ENCODE peak calls at places on chromosomes 2 and 18, in five cellular contexts. Q is HepG2, W is ovary, X is K562, B is A549. H is an unnamed sample.

GRCh38 chr18:47877892-47878291 is 52.6 kb downstream of the SMAD2 start:
- DNase-seq in Q (no peak), W (no peak), X (no peak), B (no peak), H (no peak)

GRCh38 chr2:216149741-216150140 is 40.6 kb downstream of the XRCC5 start:
- DNase-seq in Q (no peak), W (no peak), X (no peak), B (no peak), H (no peak)

GRCh38 chr2:167140767-167141166 is 252.5 kb downstream of the XIRP2 start:
- DNase-seq in Q (peak), W (no peak), X (no peak), B (peak), H (peak)

GRCh38 chr2:210169871-210170441 is 1.3 kb downstream of the KANSL1L start:
- DNase-seq in Q (peak), W (no peak), X (no peak), B (peak), H (no peak)

GRCh38 chr2:239006886-239007285 is 159.0 kb downstream of the TWIST2 start:
- DNase-seq in Q (no peak), W (no peak), X (no peak), B (peak), H (peak)

GRCh38 chr2:154425999-154426398 is 272.5 kb upstream of the KCNJ3 start:
- DNase-seq in Q (no peak), W (no peak), X (no peak), B (no peak), H (no peak)

GRCh38 chr2:133521146-133521745 is 47.0 kb downstream of the NCKAP5 start:
- DNase-seq in Q (no peak), W (no peak), X (no peak), B (no peak), H (no peak)

GRCh38 chr2:235654115-235654514 is 160.3 kb downstream of the AGAP1 start:
- DNase-seq in Q (no peak), W (no peak), X (no peak), B (no peak), H (no peak)

GRCh38 chr2:235113854-235114253 is 162.0 kb downstream of the SH3BP4 start:
- DNase-seq in Q (no peak), W (no peak), X (no peak), B (no peak), H (no peak)

GRCh38 chr2:50765590-50765989 is 266.3 kb downstream of the NRXN1 start:
- DNase-seq in Q (no peak), W (no peak), X (no peak), B (no peak), H (no peak)

GRCh38 chr2:149038442-149039212 is at the start of gene LYPD6B:
- DNase-seq in Q (no peak), W (no peak), X (no peak), B (no peak), H (no peak)

GRCh38 chr2:233728723-233729301 is at the start of gene UGT1A3:
- DNase-seq in Q (no peak), W (no peak), X (no peak), B (no peak), H (no peak)

GRCh38 chr2:97714084-97714949 is 941 bp downstream of the ZAP70 start:
- DNase-seq in Q (no peak), W (peak), X (no peak), B (no peak), H (no peak)

GRCh38 chr2:156883828-156884615 is 373.5 kb upstream of the GALNT5 start:
- DNase-seq in Q (no peak), W (no peak), X (no peak), B (peak), H (no peak)
- TF ChIP-seq EP300 in Q (no peak), W (no peak), X (no peak), B (no peak), H (no peak)

GRCh38 chr2:65040414-65041261 is 15.6 kb upstream of the CEP68 start:
- DNase-seq in Q (peak), W (peak), X (peak), B (peak), H (peak)
- H3K4me3 ChIP-seq in Q (no peak), W (no peak), X (no peak), B (no peak), H (no peak)

GRCh38 chr2:112047537-112048235 is 7.4 kb upstream of the TMEM87B start:
- DNase-seq in Q (peak), W (no peak), X (no peak), B (no peak), H (no peak)

GRCh38 chr2:112045446-112046014 is 9.5 kb upstream of the TMEM87B start:
- DNase-seq in Q (no peak), W (no peak), X (no peak), B (no peak), H (no peak)

GRCh38 chr2:112050311-112050710 is 4.8 kb upstream of the TMEM87B start:
- DNase-seq in Q (no peak), W (no peak), X (no peak), B (no peak), H (no peak)

GRCh38 chr2:112048236-112048592 is 6.9 kb upstream of the TMEM87B start:
- DNase-seq in Q (no peak), W (no peak), X (no peak), B (no peak), H (no peak)

GRCh38 chr2:112048887-112049286 is 6.2 kb upstream of the TMEM87B start:
- DNase-seq in Q (peak), W (no peak), X (peak), B (peak), H (peak)
- TF ChIP-seq CTCF in Q (peak), W (peak), X (peak), B (peak), H (peak)

DNA sequence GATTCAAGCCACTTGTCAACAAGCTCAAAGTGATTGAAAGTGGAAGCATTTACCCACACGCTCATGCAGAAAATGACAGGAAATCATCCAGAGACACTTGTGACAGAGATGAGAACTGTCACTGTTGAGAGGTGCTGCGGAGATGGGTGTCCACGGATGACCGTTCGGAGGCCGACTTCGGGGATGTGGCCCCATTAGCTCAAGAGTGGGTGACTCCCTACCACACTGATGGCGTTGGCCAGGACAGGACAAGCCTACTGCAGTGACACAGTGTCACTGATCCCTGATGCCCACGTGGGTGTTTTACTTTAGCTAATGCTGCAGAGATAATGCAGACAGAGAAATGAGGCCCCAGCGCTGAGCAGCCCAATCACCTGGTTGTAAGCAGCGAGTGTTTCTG is 81.5 kb upstream of the YWHAQ start:
- DNase-seq in Q (no peak), W (no peak), X (no peak), B (no peak), H (no peak)
- TF ChIP-seq EP300 in Q (no peak), W (no peak), X (no peak), B (no peak), H (no peak)

DNA sequence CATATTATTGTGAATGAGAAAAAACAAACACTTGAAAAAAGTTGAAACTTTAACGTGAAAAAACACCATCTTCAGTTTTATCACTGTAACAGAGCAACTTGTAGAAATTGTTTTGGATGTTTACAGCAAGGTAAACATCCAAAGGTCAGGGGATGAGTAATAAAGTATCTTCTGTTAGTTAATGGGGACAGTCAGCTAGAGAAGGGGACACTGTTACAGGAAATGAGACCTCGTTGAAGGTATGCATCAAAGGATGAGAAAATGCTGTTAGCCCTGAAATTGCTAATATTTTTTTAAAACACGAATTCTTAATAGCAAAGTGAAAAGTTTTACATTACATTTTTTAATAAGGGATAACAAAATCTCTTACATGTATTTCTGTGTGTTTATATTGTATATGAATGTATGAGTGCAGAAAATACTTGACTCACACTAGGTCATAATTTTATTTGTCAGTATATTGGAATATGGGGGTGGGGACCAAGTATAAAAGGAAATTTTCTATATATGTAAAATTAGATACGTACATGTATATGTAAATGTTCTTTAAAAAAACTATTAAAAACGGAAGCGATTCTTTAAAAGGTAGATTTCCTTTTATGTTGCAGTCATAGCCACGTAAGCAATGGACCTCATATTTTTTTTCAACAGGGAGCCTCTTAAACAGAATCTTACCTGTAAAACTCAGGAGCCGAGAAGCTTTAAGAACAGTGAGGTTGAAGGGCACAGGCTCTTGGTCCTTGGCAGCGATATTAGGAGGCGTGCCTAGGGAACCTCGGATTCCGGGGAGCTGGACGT is 3.1 kb downstream of the RHBDD1 start:
- DNase-seq in Q (peak), W (no peak), X (no peak), B (no peak), H (no peak)
- H3K4me3 ChIP-seq in Q (no peak), W (no peak), X (peak), B (no peak), H (no peak)

GRCh38 chr2:189673661-189674373 is 653 bp upstream of the ANKAR start:
- DNase-seq in Q (no peak), W (no peak), X (no peak), B (no peak), H (no peak)

GRCh38 chr2:189679224-189679623 is 4.8 kb downstream of the ANKAR start:
- DNase-seq in Q (no peak), W (no peak), X (no peak), B (no peak), H (no peak)

GRCh38 chr2:189681203-189681602 is 6.7 kb downstream of the ANKAR start:
- DNase-seq in Q (no peak), W (no peak), X (no peak), B (no peak), H (no peak)

GRCh38 chr2:189674374-189675112 is at the start of gene ANKAR:
- DNase-seq in Q (peak), W (peak), X (no peak), B (peak), H (peak)

GRCh38 chr2:189676471-189676870 is 2.0 kb downstream of the ANKAR start:
- DNase-seq in Q (no peak), W (no peak), X (no peak), B (no peak), H (no peak)
- TF ChIP-seq CTCF in Q (no peak), W (no peak), X (no peak), B (no peak), H (no peak)

GRCh38 chr2:227234432-227234831 is 70.0 kb downstream of the COL4A3 start:
- DNase-seq in Q (no peak), W (no peak), X (no peak), B (no peak), H (no peak)

GRCh38 chr2:227237786-227238185 is 73.4 kb downstream of the COL4A3 start:
- DNase-seq in Q (no peak), W (no peak), X (no peak), B (no peak), H (no peak)

GRCh38 chr2:227241005-227241404 is 76.6 kb downstream of the COL4A3 start:
- DNase-seq in Q (no peak), W (no peak), X (no peak), B (no peak), H (no peak)

GRCh38 chr2:227238242-227239237 is 74.1 kb downstream of the COL4A3 start:
- DNase-seq in Q (peak), W (peak), X (peak), B (peak), H (peak)
- TF ChIP-seq EP300 in Q (no peak), W (no peak), X (no peak), B (no peak), H (no peak)